ENCODE peak calls at places on chromosome 12, in five cellular contexts. O is immature natural killer cell, R is RCC 7860, Y is NCI-H1436, N is GM04504. A is an unnamed sample.

GRCh38 chr12:51482808-51483532 is 58.3 kb downstream of the SLC4A8 start:
- DNase-seq in O (peak), R (no peak), Y (no peak), N (no peak), A (peak)

GRCh38 chr12:39723831-39724230 is 104.2 kb upstream of the ABCD2 start:
- DNase-seq in O (no peak), R (peak), Y (no peak), N (peak), A (no peak)

GRCh38 chr12:116161588-116161987 is 115.9 kb downstream of the MED13L start:
- DNase-seq in O (no peak), R (no peak), Y (no peak), N (no peak), A (no peak)

GRCh38 chr12:27305673-27306504 is 26.7 kb upstream of the BMAL2 start:
- DNase-seq in O (peak), R (peak), Y (peak), N (no peak), A (peak)

GRCh38 chr12:117507547-117507946 is 146.1 kb upstream of the NOS1 start:
- DNase-seq in O (no peak), R (no peak), Y (peak), N (no peak), A (no peak)

GRCh38 chr12:56581418-56582145 is 48.5 kb downstream of the BAZ2A start:
- DNase-seq in O (peak), R (peak), Y (no peak), N (no peak), A (peak)

GRCh38 chr12:110111476-110112334 is 12.5 kb upstream of the IFT81 start:
- DNase-seq in O (no peak), R (no peak), Y (no peak), N (no peak), A (no peak)

GRCh38 chr12:84506317-84506716 is 406.3 kb downstream of the SLC6A15 start:
- DNase-seq in O (no peak), R (no peak), Y (no peak), N (no peak), A (no peak)